ENCODE peak calls at places on chromosomes 12 and 14, in eight cellular contexts. Q, S, T, K, G, U, P and F are unnamed samples.

GRCh38 chr12:68971404-68971803 is 38.4 kb upstream of the CPM start:
- DNase-seq in G (no peak), Q (no peak), S (no peak), K (no peak), U (no peak), P (peak), T (no peak), F (no peak)

GRCh38 chr12:123032736-123033391 is 52.4 kb downstream of the ARL6IP4 start:
- DNase-seq in P (no peak), G (no peak), K (no peak), S (no peak), T (no peak), Q (no peak), U (no peak), F (no peak)

GRCh38 chr12:93361159-93361919 is 16.4 kb upstream of the NUDT4 start:
- DNase-seq in P (peak), K (peak), T (no peak), G (no peak), Q (peak), U (no peak), S (no peak), F (no peak)

GRCh38 chr12:10031318-10031717 is 836 bp downstream of the CLEC9A start:
- DNase-seq in U (no peak), K (no peak), P (no peak), T (no peak), S (no peak), G (no peak), Q (no peak), F (no peak)

GRCh38 chr14:69493038-69493437 is 8.5 kb downstream of the PLEKHD1 start:
- DNase-seq in T (peak), K (no peak), Q (peak), U (no peak), G (no peak), S (no peak), P (no peak), F (no peak)

GRCh38 chr12:11773889-11774677 is 124.6 kb downstream of the ETV6 start:
- DNase-seq in S (no peak), Q (no peak), U (no peak), P (no peak), G (no peak), T (no peak), K (no peak), F (no peak)

GRCh38 chr12:119659289-119659897 is 8.5 kb upstream of the PRKAB1 start:
- DNase-seq in G (no peak), U (peak), S (no peak), T (peak), Q (no peak), P (no peak), K (peak), F (no peak)

GRCh38 chr14:93712838-93713724 is 75.2 kb downstream of the PRIMA1 start:
- DNase-seq in K (no peak), P (no peak), T (no peak), S (no peak), G (no peak), U (no peak), Q (no peak), F (no peak)

GRCh38 chr12:7123806-7124519 is 4.7 kb downstream of the RBP5 start:
- DNase-seq in S (no peak), U (no peak), P (no peak), Q (no peak), K (no peak), T (no peak), G (no peak), F (no peak)

GRCh38 chr12:74334770-74335169 is 202.9 kb upstream of the ATXN7L3B start:
- DNase-seq in Q (no peak), T (no peak), U (no peak), P (no peak), G (no peak), K (no peak), S (no peak), F (no peak)

GRCh38 chr12:14827043-14827442 is 13.1 kb upstream of the SMCO3 start:
- DNase-seq in Q (no peak), G (no peak), T (no peak), S (no peak), U (no peak), K (no peak), P (no peak), F (no peak)

GRCh38 chr14:54789166-54789565 is 113.5 kb downstream of the GCH1 start:
- DNase-seq in K (no peak), G (no peak), P (no peak), S (no peak), T (no peak), U (no peak), Q (peak), F (no peak)

GRCh38 chr14:35123388-35123703 is 994 bp downstream of the PRORP start:
- DNase-seq in U (no peak), P (no peak), T (no peak), G (no peak), Q (no peak), S (no peak), K (no peak), F (no peak)

GRCh38 chr14:37170993-37171392 is 1.4 kb downstream of the SLC25A21 start:
- DNase-seq in T (no peak), K (no peak), G (no peak), S (no peak), P (no peak), Q (no peak), U (no peak), F (no peak)

GRCh38 chr12:2345902-2346301 is 293.1 kb downstream of the CACNA1C start:
- DNase-seq in U (no peak), G (no peak), K (no peak), T (no peak), Q (no peak), P (no peak), S (no peak), F (no peak)

GRCh38 chr14:69345402-69345801 is 52.7 kb downstream of the ERH start:
- DNase-seq in S (no peak), Q (no peak), U (no peak), P (no peak), T (no peak), G (no peak), K (no peak), F (no peak)